ENCODE peak calls at places on chromosomes 12 and 14, in eight cellular contexts. K is HCT116; Y is CD8-positive, alpha-beta T cell; S is WERI-Rb-1; L is CD4-positive, alpha-beta memory T cell; R is fibroblast of lung; P is CD8-positive, alpha-beta memory T cell; M is gastrocnemius medialis. H is an unnamed sample.

GRCh38 chr14:105865266-105865903 is 339.0 kb downstream of the TMEM121 start:
- DNase-seq in Y (peak), S (peak), R (no peak), M (peak), L (no peak), P (peak), K (no peak), H (no peak)

GRCh38 chr12:80442426-80443222 is 1.4 kb upstream of the PTPRQ start:
- DNase-seq in P (no peak), S (no peak), R (peak), K (no peak), M (no peak), Y (no peak), L (no peak), H (no peak)

GRCh38 chr12:105721051-105721825 is 390.7 kb downstream of the C12orf75 start:
- DNase-seq in Y (no peak), P (no peak), L (no peak), S (peak), R (no peak), M (no peak), K (no peak), H (no peak)

GRCh38 chr12:121638298-121639202 is 12.2 kb downstream of the ORAI1 start:
- DNase-seq in R (no peak), L (no peak), S (no peak), P (no peak), K (no peak), M (no peak), Y (no peak), H (no peak)

GRCh38 chr12:129325566-129325965 is 472.3 kb downstream of the GLT1D1 start:
- DNase-seq in L (no peak), M (no peak), K (no peak), Y (no peak), P (no peak), R (no peak), S (no peak), H (no peak)

GRCh38 chr12:116104167-116104750 is 173.2 kb downstream of the MED13L start:
- DNase-seq in K (no peak), P (no peak), R (peak), M (no peak), S (no peak), L (no peak), Y (no peak), H (no peak)

GRCh38 chr12:89567691-89568239 is 41.9 kb upstream of the POC1B start:
- DNase-seq in R (no peak), P (no peak), L (no peak), S (no peak), K (no peak), Y (no peak), M (no peak), H (no peak)

GRCh38 chr14:52266782-52267181 is 716 bp upstream of the PTGDR start:
- DNase-seq in R (peak), M (no peak), P (no peak), Y (no peak), L (no peak), S (no peak), K (no peak), H (no peak)

GRCh38 chr14:92702441-92702918 is 45.9 kb downstream of the LGMN start:
- DNase-seq in L (no peak), Y (no peak), K (no peak), R (no peak), M (no peak), S (no peak), P (no peak), H (no peak)

GRCh38 chr12:69563166-69563762 is 22.0 kb upstream of the CCT2 start:
- DNase-seq in K (no peak), S (no peak), P (no peak), R (no peak), M (no peak), L (no peak), Y (no peak), H (no peak)

GRCh38 chr12:39592295-39592694 is 27.3 kb downstream of the ABCD2 start:
- DNase-seq in K (no peak), P (no peak), R (no peak), M (no peak), S (no peak), Y (no peak), L (no peak), H (no peak)

GRCh38 chr14:102086346-102086971 is 385 bp downstream of the HSP90AA1 start:
- DNase-seq in K (no peak), M (no peak), Y (peak), R (peak), L (peak), S (no peak), P (peak), H (no peak)

GRCh38 chr14:95463173-95463901 is 53.1 kb downstream of the SYNE3 start:
- DNase-seq in P (peak), K (no peak), L (peak), R (no peak), Y (peak), M (peak), S (no peak), H (no peak)

GRCh38 chr12:49019435-49020317 is 1.1 kb upstream of the PRKAG1 start:
- DNase-seq in Y (peak), S (peak), R (peak), P (peak), M (no peak), K (no peak), L (no peak), H (no peak)

GRCh38 chr14:105126970-105127307 is 41.6 kb downstream of the JAG2 start:
- DNase-seq in P (no peak), K (no peak), S (no peak), Y (peak), R (no peak), M (no peak), L (no peak), H (no peak)

GRCh38 chr14:99968156-99968920 is 96.9 kb upstream of the EVL start:
- DNase-seq in Y (no peak), K (no peak), M (no peak), L (no peak), R (peak), P (no peak), S (no peak), H (no peak)

GRCh38 chr14:21748869-21749303 is 75.3 kb upstream of the OR4E1 start:
- DNase-seq in Y (peak), P (peak), S (peak), K (peak), L (peak), M (no peak), R (peak), H (peak)

GRCh38 chr12:124527861-124528561 is 39.4 kb downstream of the NCOR2 start:
- DNase-seq in S (peak), R (no peak), P (no peak), L (no peak), M (no peak), Y (no peak), K (no peak), H (no peak)

GRCh38 chr14:57136669-57137068 is 132.0 kb downstream of the EXOC5 start:
- DNase-seq in P (no peak), M (peak), Y (no peak), S (peak), K (no peak), R (no peak), L (no peak), H (no peak)

GRCh38 chr12:115870527-115870926 is 407.0 kb downstream of the MED13L start:
- DNase-seq in M (peak), R (no peak), L (no peak), P (no peak), S (peak), K (no peak), Y (no peak), H (peak)

GRCh38 chr14:42554091-42554490 is 947.4 kb downstream of the LRFN5 start:
- DNase-seq in Y (no peak), K (no peak), L (no peak), R (no peak), S (no peak), P (no peak), M (no peak), H (no peak)

GRCh38 chr12:64633186-64633939 is 23.1 kb downstream of the RASSF3 start:
- DNase-seq in Y (no peak), M (no peak), R (no peak), P (no peak), S (no peak), K (no peak), L (no peak), H (no peak)

GRCh38 chr12:89880695-89881350 is 172.2 kb upstream of the ATP2B1 start:
- DNase-seq in L (peak), Y (peak), P (peak), K (no peak), R (no peak), S (no peak), M (no peak), H (no peak)

GRCh38 chr12:21788089-21788983 is 13.8 kb upstream of the KCNJ8 start:
- DNase-seq in Y (no peak), R (no peak), K (no peak), M (no peak), S (no peak), P (no peak), L (no peak), H (no peak)

GRCh38 chr12:18257251-18257650 is 4.1 kb upstream of the PIK3C2G start:
- DNase-seq in R (no peak), Y (no peak), K (no peak), S (no peak), M (no peak), P (no peak), L (no peak), H (no peak)

GRCh38 chr14:77979666-77980351 is 179.9 kb downstream of the ADCK1 start:
- DNase-seq in R (no peak), M (no peak), S (peak), P (no peak), Y (no peak), L (no peak), K (no peak), H (no peak)

GRCh38 chr14:94342334-94342934 is 19.3 kb upstream of the SERPINA6 start:
- DNase-seq in M (peak), S (no peak), Y (no peak), K (peak), R (peak), P (no peak), L (no peak), H (no peak)

GRCh38 chr12:84955298-84955697 is 42.7 kb upstream of the SLC6A15 start:
- DNase-seq in L (no peak), P (no peak), Y (no peak), S (no peak), R (peak), M (no peak), K (no peak), H (no peak)

GRCh38 chr12:81450920-81451739 is 308.0 kb downstream of the PPFIA2 start:
- DNase-seq in R (peak), S (peak), M (no peak), L (no peak), Y (no peak), P (no peak), K (peak), H (peak)

GRCh38 chr14:78104655-78105054 is 65.5 kb upstream of the NRXN3 start:
- DNase-seq in Y (no peak), L (no peak), K (no peak), P (no peak), M (no peak), S (no peak), R (no peak), H (no peak)

GRCh38 chr12:41486718-41487117 is 298.6 kb downstream of the PDZRN4 start:
- DNase-seq in P (no peak), Y (no peak), L (no peak), S (no peak), M (no peak), R (no peak), K (no peak), H (no peak)

GRCh38 chr12:64895541-64895940 is 71.1 kb downstream of the TBC1D30 start:
- DNase-seq in S (no peak), L (no peak), K (no peak), M (no peak), Y (no peak), R (peak), P (no peak), H (no peak)

GRCh38 chr12:113233967-113234366 is 12.7 kb downstream of the TPCN1 start:
- DNase-seq in K (no peak), Y (no peak), L (no peak), S (no peak), R (no peak), M (no peak), P (no peak), H (no peak)

GRCh38 chr12:113980537-113981337 is 14.6 kb upstream of the RBM19 start:
- DNase-seq in Y (no peak), L (peak), P (no peak), S (peak), R (peak), M (no peak), K (peak), H (no peak)

GRCh38 chr12:93441111-93441616 is 583 bp downstream of the UBE2N start:
- DNase-seq in S (no peak), R (no peak), L (peak), K (no peak), M (no peak), P (peak), Y (peak), H (no peak)

GRCh38 chr12:93441617-93442410 is at the start of gene UBE2N:
- DNase-seq in M (peak), P (peak), K (peak), L (peak), S (peak), Y (peak), R (peak), H (peak)

GRCh38 chr12:93442411-93443340 is 929 bp upstream of the UBE2N start:
- DNase-seq in P (no peak), S (no peak), R (no peak), K (no peak), Y (no peak), L (no peak), M (no peak), H (peak)

GRCh38 chr12:93440043-93440835 is 1.5 kb downstream of the UBE2N start:
- DNase-seq in R (peak), K (no peak), S (no peak), P (no peak), M (no peak), L (no peak), Y (no peak), H (peak)

DNA sequence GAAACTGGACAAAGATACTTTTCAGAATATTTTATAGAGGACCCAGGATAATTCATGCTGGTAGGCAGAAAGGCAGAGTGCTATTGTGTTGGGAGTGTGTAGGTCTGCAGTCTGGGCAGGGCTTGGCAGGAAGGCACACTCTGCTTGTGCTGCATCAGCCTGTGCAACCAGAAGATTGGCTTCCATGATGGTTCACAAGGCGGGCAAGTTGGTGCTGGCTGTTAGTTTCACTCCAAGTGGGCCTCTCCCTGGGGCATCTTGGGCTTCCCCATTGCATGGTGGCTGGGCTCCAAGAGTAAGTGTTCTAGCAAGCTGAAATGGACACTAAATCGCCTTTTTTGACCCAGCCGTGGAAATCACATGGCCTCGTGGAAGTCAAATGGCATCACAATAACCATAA is 1.8 kb upstream of the UBE2N start:
- DNase-seq in K (no peak), S (no peak), M (no peak), Y (no peak), R (no peak), L (no peak), P (no peak), H (no peak)
- H3K27ac ChIP-seq in K (no peak), S (peak), M (no peak), Y (no peak), R (no peak), L (no peak), P (no peak), H (no peak)

DNA sequence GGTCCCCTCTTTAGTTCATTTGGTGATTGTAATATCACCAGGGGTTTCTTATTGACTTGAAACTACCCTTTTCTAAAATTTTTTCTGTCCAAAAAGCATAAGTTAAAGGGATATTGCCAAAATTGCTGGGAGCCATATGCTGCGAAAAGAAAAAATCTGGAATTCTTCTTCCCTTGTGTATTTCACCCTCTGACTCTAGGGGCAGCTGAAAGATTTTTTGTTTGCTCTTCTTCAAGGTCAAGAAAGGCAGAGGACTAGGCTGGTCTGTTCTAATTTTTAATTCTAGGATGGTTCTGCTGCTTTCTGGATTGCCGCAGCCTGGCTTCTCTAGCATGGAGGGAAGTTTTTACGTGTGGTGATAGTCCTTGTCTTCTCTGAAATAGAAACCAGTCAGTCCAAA is 61.6 kb downstream of the FBXL14 start:
- DNase-seq in P (no peak), M (no peak), L (no peak), Y (no peak), K (no peak), S (no peak), R (no peak), H (no peak)
- H3K4me3 ChIP-seq in P (peak), M (no peak), L (no peak), Y (peak), K (no peak), S (no peak), R (peak), H (no peak)

DNA sequence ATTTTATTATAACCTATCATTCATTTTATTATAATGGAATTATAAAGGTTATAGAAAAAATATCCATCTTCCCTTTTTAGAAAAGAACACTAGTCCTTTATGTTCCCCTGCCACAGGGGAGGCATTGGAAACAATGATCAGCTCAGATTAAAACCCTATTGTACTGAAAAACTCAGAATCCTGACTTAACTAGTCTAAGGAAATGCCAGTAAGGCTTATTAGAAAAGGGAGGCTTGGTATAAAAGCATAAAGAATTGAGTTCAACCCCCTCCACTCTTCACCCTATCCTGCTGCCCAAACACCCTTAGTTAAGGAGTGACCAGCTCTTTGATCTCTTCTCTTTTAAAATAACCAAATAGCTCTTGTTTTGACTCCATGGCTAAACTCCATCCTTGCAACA is 36.0 kb downstream of the PUS7L start:
- DNase-seq in Y (no peak), M (no peak), K (no peak), P (no peak), R (no peak), L (no peak), S (no peak), H (no peak)
- H3K27ac ChIP-seq in Y (no peak), M (no peak), K (no peak), P (no peak), R (no peak), L (no peak), S (no peak), H (no peak)

DNA sequence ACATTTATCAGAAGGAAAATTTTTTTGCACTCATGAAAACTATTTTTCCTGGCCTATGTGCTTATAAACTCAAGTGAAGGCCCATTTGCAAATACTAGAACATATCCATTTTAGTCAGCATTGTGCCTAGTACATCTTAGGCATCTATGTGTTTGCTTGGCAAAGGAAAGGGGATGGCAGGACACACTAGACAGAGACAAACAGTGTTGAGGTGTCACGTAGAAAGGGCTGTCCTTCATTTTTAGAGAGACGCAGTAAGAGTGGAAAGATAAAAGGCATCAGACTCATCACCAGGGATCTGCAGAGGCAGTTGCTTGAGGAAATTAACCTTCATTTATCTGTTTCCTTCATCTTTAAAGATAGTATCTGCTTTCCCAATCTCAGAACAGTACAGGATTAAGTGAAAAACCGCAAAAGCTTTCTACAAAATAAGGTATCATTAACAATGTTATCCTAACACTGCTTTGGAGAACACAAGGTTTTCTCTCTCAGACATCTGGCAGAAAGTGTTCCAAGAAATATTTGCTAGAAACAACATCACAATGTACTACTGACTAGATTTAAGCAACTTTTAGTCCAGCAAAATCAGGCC is 2.1 kb downstream of the YBX3 start:
- DNase-seq in M (peak), S (no peak), P (no peak), R (no peak), K (no peak), Y (no peak), L (no peak), H (no peak)
- H3K4me3 ChIP-seq in M (peak), S (peak), P (peak), R (peak), K (peak), Y (peak), L (no peak), H (peak)

GRCh38 chr14:55028066-55028465 is 1.0 kb downstream of the SOCS4 start:
- DNase-seq in R (no peak), P (no peak), K (no peak), S (no peak), M (no peak), L (no peak), Y (no peak), H (no peak)
- H3K27ac ChIP-seq in R (peak), P (peak), K (no peak), S (peak), M (no peak), L (peak), Y (no peak), H (peak)

DNA sequence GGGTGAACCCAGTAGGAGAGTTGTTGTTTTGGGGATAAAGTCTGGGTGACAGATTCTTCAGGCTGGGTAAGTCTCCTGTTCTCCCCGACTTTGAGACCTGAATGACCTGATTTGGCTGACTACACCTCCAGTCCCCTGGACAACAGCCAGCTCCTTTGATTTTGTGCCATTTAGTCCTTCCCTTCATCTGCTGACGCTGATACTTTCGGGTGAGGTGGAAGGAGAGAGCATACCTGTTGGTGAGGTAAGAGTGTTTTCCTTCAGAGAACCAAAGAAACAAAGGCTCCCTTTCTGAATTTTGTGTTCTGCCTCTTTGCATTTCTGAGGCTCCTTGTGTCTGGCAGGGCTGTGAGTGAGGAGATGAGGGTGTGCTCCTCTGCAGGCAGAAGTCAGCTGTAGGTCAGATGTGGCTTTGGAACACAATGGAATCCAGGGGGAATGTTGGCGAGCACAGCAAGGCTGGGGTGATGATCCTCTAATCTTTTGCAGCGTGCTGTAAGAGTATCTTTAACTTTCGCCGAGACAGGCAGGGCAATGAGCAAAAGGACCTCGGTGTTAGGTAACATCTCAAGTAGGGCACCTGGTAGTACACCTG is 12.1 kb downstream of the ETV6 start:
- DNase-seq in P (no peak), S (no peak), L (no peak), M (no peak), R (no peak), K (no peak), Y (no peak), H (no peak)
- H3K4me3 ChIP-seq in P (no peak), S (no peak), L (no peak), M (no peak), R (no peak), K (no peak), Y (no peak), H (no peak)

H was measured in PC-9.